ENCODE peak calls at places on chromosomes 16 and 17, in four cellular contexts. N is cardiac muscle cell, M is IMR-90, T is H1. L is an unnamed sample.

GRCh38 chr17:37490638-37491614 is 1.2 kb downstream of the DUSP14 start:
- DNase-seq in N (peak), M (peak), T (peak), L (no peak)

GRCh38 chr16:47311738-47312505 is 148.9 kb downstream of the ITFG1 start:
- DNase-seq in T (no peak), N (peak), M (peak), L (no peak)

GRCh38 chr16:78376452-78376851 is 277.0 kb downstream of the WWOX start:
- DNase-seq in M (no peak), N (no peak), T (no peak), L (no peak)

GRCh38 chr17:44192750-44193149 is 6.0 kb downstream of the TMUB2 start:
- DNase-seq in T (no peak), N (no peak), M (no peak), L (no peak)

GRCh38 chr16:85281181-85281580 is 168.9 kb upstream of the CIBAR2 start:
- DNase-seq in T (no peak), M (no peak), N (no peak), L (no peak)

GRCh38 chr16:60642956-60643355 is 1393.3 kb downstream of the CDH8 start:
- DNase-seq in T (no peak), N (no peak), M (no peak), L (no peak)

GRCh38 chr16:53087101-53087500 is 32.3 kb downstream of the CHD9 start:
- DNase-seq in N (peak), M (peak), T (no peak), L (no peak)

GRCh38 chr17:538096-538973 is 176.3 kb downstream of the VPS53 start:
- DNase-seq in T (no peak), M (peak), N (peak), L (no peak)

GRCh38 chr17:14337596-14338079 is 36.8 kb downstream of the HS3ST3B1 start:
- DNase-seq in T (no peak), N (no peak), M (no peak), L (no peak)

GRCh38 chr16:2339521-2340484 is 725 bp downstream of the ABCA3 start:
- DNase-seq in N (peak), T (peak), M (no peak), L (no peak)

GRCh38 chr17:59851431-59852375 is 41.0 kb downstream of the TUBD1 start:
- DNase-seq in M (peak), T (no peak), N (peak), L (no peak)

GRCh38 chr17:2331303-2331702 is 5.0 kb downstream of the TSR1 start:
- DNase-seq in T (no peak), M (no peak), N (no peak), L (no peak)

GRCh38 chr17:2336215-2337151 is at the start of gene TSR1:
- DNase-seq in T (peak), N (peak), M (peak), L (peak)

GRCh38 chr17:2337811-2338657 is 733 bp downstream of the SGSM2 start:
- DNase-seq in M (peak), N (peak), T (peak), L (no peak)

GRCh38 chr17:2337152-2337810 is at the start of gene SGSM2:
- DNase-seq in T (no peak), N (peak), M (peak), L (no peak)

GRCh38 chr17:2335726-2336214 is 487 bp downstream of the TSR1 start:
- DNase-seq in M (no peak), N (no peak), T (no peak), L (no peak)
- H3K27ac ChIP-seq in M (peak), N (peak), T (peak), L (peak)

GRCh38 chr17:57620576-57620975 is 124.5 kb downstream of the CCDC182 start:
- DNase-seq in T (no peak), M (no peak), N (no peak), L (no peak)

GRCh38 chr17:57622327-57622885 is 122.7 kb downstream of the CCDC182 start:
- DNase-seq in T (no peak), M (no peak), N (no peak), L (no peak)

GRCh38 chr17:57615836-57616235 is 129.3 kb downstream of the CCDC182 start:
- DNase-seq in N (no peak), T (no peak), M (no peak), L (no peak)

GRCh38 chr17:57617218-57617617 is 127.9 kb downstream of the CCDC182 start:
- DNase-seq in T (no peak), N (no peak), M (no peak), L (no peak)

GRCh38 chr17:57619061-57619937 is 125.8 kb downstream of the CCDC182 start:
- DNase-seq in N (peak), T (no peak), M (peak), L (no peak)
- H3K27ac ChIP-seq in N (no peak), T (no peak), M (no peak), L (no peak)

GRCh38 chr17:7575959-7576358 is 3.5 kb upstream of the CD68 start:
- DNase-seq in M (no peak), N (no peak), T (no peak), L (no peak)

GRCh38 chr17:7577327-7578199 is 1.9 kb upstream of the CD68 start:
- DNase-seq in T (no peak), M (no peak), N (no peak), L (no peak)

GRCh38 chr17:7574176-7574953 is 5.1 kb upstream of the CD68 start:
- DNase-seq in M (peak), T (no peak), N (no peak), L (no peak)

GRCh38 chr17:7575481-7575883 is 4.0 kb upstream of the CD68 start:
- DNase-seq in M (no peak), T (no peak), N (no peak), L (no peak)

GRCh38 chr17:7576432-7576937 is 3.0 kb upstream of the CD68 start:
- DNase-seq in M (no peak), T (no peak), N (no peak), L (no peak)
- H3K27ac ChIP-seq in M (no peak), T (no peak), N (no peak), L (peak)

DNA sequence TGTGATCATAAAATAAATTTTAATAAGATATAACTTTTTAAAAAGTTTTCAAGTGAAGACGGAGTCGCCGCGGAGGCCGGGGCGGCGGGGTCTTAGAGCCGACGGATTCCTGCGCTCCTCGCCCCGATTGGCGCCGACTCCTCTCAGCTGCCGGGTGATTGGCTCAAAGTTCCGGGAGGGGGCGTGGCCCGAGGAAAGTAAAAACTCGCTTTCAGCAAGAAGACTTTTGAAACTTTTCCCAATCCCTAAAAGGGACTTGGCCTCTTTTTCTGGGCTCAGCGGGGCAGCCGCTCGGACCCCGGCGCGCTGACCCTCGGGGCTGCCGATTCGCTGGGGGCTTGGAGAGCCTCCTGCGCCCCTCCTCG is at the start of gene FOXC2:
- DNase-seq in N (peak), M (peak), T (peak), L (no peak)
- H3K27ac ChIP-seq in N (peak), M (peak), T (no peak), L (no peak)

GRCh38 chr16:67723151-67723915 is 4.2 kb upstream of the GFOD2 start:
- DNase-seq in T (no peak), M (peak), N (no peak), L (no peak)

GRCh38 chr16:67719048-67719777 is at the start of gene GFOD2:
- DNase-seq in M (peak), T (peak), N (peak), L (peak)

GRCh38 chr16:67719778-67720144 is 645 bp upstream of the GFOD2 start:
- DNase-seq in N (peak), M (peak), T (no peak), L (no peak)

GRCh38 chr16:67718668-67719047 is 458 bp downstream of the GFOD2 start:
- DNase-seq in M (no peak), T (no peak), N (no peak), L (no peak)

DNA sequence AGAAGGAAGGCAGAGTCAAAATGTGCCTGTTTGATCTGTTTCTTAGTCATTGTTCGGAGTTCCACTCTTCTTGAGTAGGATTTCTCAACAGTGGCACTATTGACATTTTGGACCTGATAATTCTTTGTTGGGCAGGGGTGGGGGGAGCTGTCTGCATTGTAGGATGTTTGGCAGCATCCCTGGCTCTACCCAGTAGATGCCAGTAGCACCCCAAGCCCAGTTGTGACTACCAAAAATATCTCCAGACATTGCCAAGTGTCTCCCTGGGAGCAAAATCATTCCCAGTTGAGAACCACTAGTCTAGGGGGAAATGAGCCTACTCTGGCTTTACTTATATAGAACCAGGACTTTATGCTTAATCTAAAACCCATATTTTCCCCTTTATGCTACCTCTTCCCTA is 1.1 kb upstream of the GFOD2 start:
- DNase-seq in T (no peak), N (no peak), M (no peak), L (no peak)
- H3K27ac ChIP-seq in T (no peak), N (no peak), M (peak), L (no peak)

GRCh38 chr17:61618950-61619349 is 27.9 kb upstream of the NACA2 start:
- DNase-seq in N (no peak), T (no peak), M (no peak), L (no peak)
- H3K27ac ChIP-seq in N (no peak), T (no peak), M (no peak), L (no peak)

GRCh38 chr16:81709369-81709900 is 69.7 kb upstream of the PLCG2 start:
- DNase-seq in M (no peak), N (no peak), T (no peak), L (no peak)

GRCh38 chr16:81707411-81708321 is 71.4 kb upstream of the PLCG2 start:
- DNase-seq in T (no peak), N (no peak), M (peak), L (no peak)

GRCh38 chr16:81710596-81710995 is 68.5 kb upstream of the PLCG2 start:
- DNase-seq in M (no peak), T (no peak), N (no peak), L (no peak)

GRCh38 chr16:81706327-81707295 is 72.5 kb upstream of the PLCG2 start:
- DNase-seq in T (no peak), N (no peak), M (no peak), L (no peak)

GRCh38 chr16:81708459-81709368 is 70.4 kb upstream of the PLCG2 start:
- DNase-seq in N (no peak), M (no peak), T (no peak), L (no peak)
- H3K27ac ChIP-seq in N (no peak), M (no peak), T (no peak), L (no peak)

GRCh38 chr16:68740628-68741346 is 3.7 kb downstream of the CDH1 start:
- DNase-seq in T (no peak), M (no peak), N (no peak), L (no peak)

GRCh38 chr16:68737046-68737729 is at the start of gene CDH1:
- DNase-seq in M (no peak), T (peak), N (no peak), L (no peak)

GRCh38 chr16:68739964-68740627 is 3.0 kb downstream of the CDH1 start:
- DNase-seq in N (no peak), M (no peak), T (no peak), L (no peak)

GRCh38 chr16:68736561-68736960 is 531 bp upstream of the CDH1 start:
- DNase-seq in T (no peak), N (no peak), M (no peak), L (no peak)

GRCh38 chr16:68737730-68738590 is 868 bp downstream of the CDH1 start:
- DNase-seq in N (no peak), T (peak), M (no peak), L (no peak)
- H3K27ac ChIP-seq in N (no peak), T (peak), M (no peak), L (no peak)